ENCODE peak calls at places on chromosomes 6 and 20, in six cellular contexts. Y is non-pigmented ciliary epithelial cell, K is ACHN, C is LoVo, T is GM12864, D is EL. I is an unnamed sample.

GRCh38 chr20:63577317-63577894 is 3.4 kb upstream of the HELZ2 start:
- DNase-seq in D (no peak), T (no peak), Y (no peak), C (no peak), K (no peak), I (no peak)

GRCh38 chr6:34352305-34352937 is 40.0 kb downstream of the NUDT3 start:
- DNase-seq in D (peak), Y (no peak), K (no peak), T (no peak), C (no peak), I (no peak)

GRCh38 chr6:27503436-27504030 is 30.6 kb upstream of the ZNF184 start:
- DNase-seq in Y (no peak), C (peak), T (peak), D (peak), K (peak), I (peak)

GRCh38 chr6:164010446-164011071 is 596.0 kb downstream of the QKI start:
- DNase-seq in K (no peak), T (no peak), C (no peak), Y (no peak), D (no peak), I (no peak)

GRCh38 chr20:38804682-38805501 is 605 bp upstream of the PPP1R16B start:
- DNase-seq in T (no peak), C (no peak), D (no peak), K (no peak), Y (no peak), I (no peak)

GRCh38 chr6:160253714-160254113 is 4.9 kb downstream of the SLC22A2 start:
- DNase-seq in C (no peak), Y (no peak), T (no peak), K (no peak), D (no peak), I (no peak)

GRCh38 chr20:59688999-59689398 is 84.7 kb downstream of the PHACTR3 start:
- DNase-seq in K (no peak), C (no peak), T (no peak), D (no peak), Y (no peak), I (no peak)

GRCh38 chr6:40555092-40555491 is 32.1 kb downstream of the LRFN2 start:
- DNase-seq in T (no peak), Y (no peak), C (no peak), K (no peak), D (no peak), I (no peak)

GRCh38 chr6:109381007-109381746 is 1.1 kb downstream of the CD164 start:
- DNase-seq in Y (no peak), T (no peak), D (peak), C (no peak), K (peak), I (no peak)

GRCh38 chr6:13886949-13887348 is 37.8 kb upstream of the RNF182 start:
- DNase-seq in C (no peak), K (no peak), T (no peak), D (no peak), Y (no peak), I (no peak)

GRCh38 chr6:1962201-1962600 is 283.2 kb downstream of the GMDS start:
- DNase-seq in C (no peak), K (no peak), Y (no peak), D (peak), T (no peak), I (no peak)

GRCh38 chr6:41767112-41767946 is 12.4 kb downstream of the FRS3 start:
- DNase-seq in K (no peak), T (no peak), C (peak), D (peak), Y (no peak), I (peak)

GRCh38 chr6:139316622-139317317 is 25.0 kb upstream of the TXLNB start:
- DNase-seq in Y (no peak), D (no peak), K (no peak), T (no peak), C (no peak), I (no peak)

GRCh38 chr6:121647905-121648304 is 212.5 kb downstream of the GJA1 start:
- DNase-seq in D (peak), Y (peak), C (no peak), K (no peak), T (no peak), I (no peak)

GRCh38 chr6:166406197-166406596 is 23.5 kb upstream of the MPC1 start:
- DNase-seq in D (no peak), Y (no peak), C (no peak), K (no peak), T (no peak), I (no peak)

GRCh38 chr20:40689100-40689942 is at the start of gene MAFB:
- DNase-seq in D (peak), T (no peak), Y (peak), C (peak), K (peak), I (peak)

GRCh38 chr6:151869345-151869744 is 61.9 kb downstream of the ESR1 start:
- DNase-seq in D (no peak), Y (no peak), C (no peak), T (no peak), K (no peak), I (no peak)

GRCh38 chr6:30101939-30102700 is 10.8 kb downstream of the TRIM31 start:
- DNase-seq in Y (peak), D (peak), K (peak), T (no peak), C (peak), I (peak)

GRCh38 chr20:57013221-57013620 is 253.2 kb downstream of the BMP7 start:
- DNase-seq in T (no peak), K (no peak), Y (no peak), D (no peak), C (no peak), I (no peak)

GRCh38 chr6:169240591-169241390 is 12.9 kb downstream of the THBS2 start:
- DNase-seq in T (no peak), Y (no peak), K (no peak), D (no peak), C (no peak), I (no peak)

GRCh38 chr6:127855542-127856159 is 45.2 kb downstream of the THEMIS start:
- DNase-seq in T (no peak), Y (no peak), K (no peak), D (peak), C (no peak), I (no peak)

GRCh38 chr6:3138341-3138740 is 19.0 kb downstream of the TUBB2A start:
- DNase-seq in D (peak), C (no peak), Y (no peak), K (no peak), T (no peak), I (no peak)

GRCh38 chr6:6995328-6995727 is 112.4 kb upstream of the RREB1 start:
- DNase-seq in K (no peak), D (no peak), C (no peak), T (no peak), Y (no peak), I (no peak)

GRCh38 chr6:116074732-116075387 is 14.2 kb upstream of the FRK start:
- DNase-seq in Y (no peak), C (no peak), K (no peak), D (no peak), T (no peak), I (no peak)

GRCh38 chr6:110960014-110960390 is 1.5 kb downstream of the GTF3C6 start:
- DNase-seq in C (no peak), D (no peak), Y (no peak), K (no peak), T (no peak), I (no peak)

GRCh38 chr6:45351076-45351475 is 22.9 kb downstream of the RUNX2 start:
- DNase-seq in K (no peak), D (no peak), T (no peak), Y (no peak), C (no peak), I (no peak)

GRCh38 chr6:96939019-96939805 is 14.7 kb downstream of the KLHL32 start:
- DNase-seq in Y (no peak), K (peak), D (peak), T (no peak), C (peak), I (peak)

GRCh38 chr6:170281331-170282292 is 9.3 kb downstream of the DLL1 start:
- DNase-seq in D (no peak), K (no peak), C (no peak), T (no peak), Y (no peak), I (no peak)

GRCh38 chr20:47273591-47274235 is 82.8 kb downstream of the ZMYND8 start:
- DNase-seq in T (no peak), K (no peak), Y (no peak), C (no peak), D (peak), I (no peak)

I was measured in NCI-H460.